ENCODE peak calls at places on chromosomes 5 and 9, in four cellular contexts. H is transverse colon, G is IMR-90, T is CD14-positive monocyte. N is an unnamed sample.
A peak's percentile ranks its signal among the peaks of the same experiment; 100 is the strongest.

GRCh38 chr9:134811079-134811672 is 69.4 kb upstream of the FCN2 start:
- DNase-seq in H (no peak), G (no peak), T (no peak), N (peak; percentile 30)

GRCh38 chr5:6484446-6484845 is 35.8 kb downstream of the UBE2QL1 start:
- DNase-seq in H (no peak), G (no peak), T (no peak), N (no peak)

GRCh38 chr9:85142461-85143401 is 473.2 kb downstream of the NTRK2 start:
- DNase-seq in H (peak; percentile 29), G (no peak), T (no peak), N (peak; percentile 68)

GRCh38 chr9:106075991-106076390 is 381.6 kb downstream of the TMEM38B start:
- DNase-seq in H (no peak), G (peak; percentile 4), T (no peak), N (no peak)

GRCh38 chr9:127838375-127839078 is 15.9 kb downstream of the ENG start:
- DNase-seq in H (peak; percentile 46), G (peak; percentile 93), T (peak; percentile 96), N (peak; percentile 46)

GRCh38 chr9:131875828-131876485 is 136.1 kb upstream of the RAPGEF1 start:
- DNase-seq in H (no peak), G (peak; percentile 57), T (no peak), N (no peak)

GRCh38 chr5:76326559-76327351 is 76.3 kb upstream of the IQGAP2 start:
- DNase-seq in H (no peak), G (no peak), T (no peak), N (no peak)

GRCh38 chr9:108156270-108156998 is 666.9 kb upstream of the KLF4 start:
- DNase-seq in H (peak; percentile 20), G (no peak), T (no peak), N (no peak)

GRCh38 chr5:145924849-145925248 is 11.5 kb upstream of the SH3RF2 start:
- DNase-seq in H (no peak), G (no peak), T (no peak), N (no peak)

GRCh38 chr9:128702949-128703615 is 779 bp downstream of the PKN3 start:
- DNase-seq in H (no peak), G (no peak), T (no peak), N (no peak)

GRCh38 chr9:21761309-21761901 is 41.0 kb upstream of the MTAP start:
- DNase-seq in H (no peak), G (no peak), T (no peak), N (no peak)

GRCh38 chr9:118652935-118653334 is 716.3 kb downstream of the BRINP1 start:
- DNase-seq in H (no peak), G (no peak), T (no peak), N (no peak)

GRCh38 chr9:87564111-87564510 is 66.4 kb downstream of the DAPK1 start:
- DNase-seq in H (no peak), G (no peak), T (no peak), N (peak; percentile 64)

GRCh38 chr5:54553659-54554207 is 36.2 kb downstream of the SNX18 start:
- DNase-seq in H (no peak), G (no peak), T (no peak), N (no peak)

GRCh38 chr9:124409410-124409809 is 5.8 kb downstream of the PSMB7 start:
- DNase-seq in H (no peak), G (no peak), T (no peak), N (no peak)

GRCh38 chr5:15492545-15492944 is 7.4 kb upstream of the FBXL7 start:
- DNase-seq in H (no peak), G (no peak), T (no peak), N (no peak)

GRCh38 chr9:106961623-106962022 is 98.7 kb downstream of the ZNF462 start:
- DNase-seq in H (no peak), G (peak; percentile 47), T (no peak), N (no peak)

GRCh38 chr5:15383469-15383868 is 116.5 kb upstream of the FBXL7 start:
- DNase-seq in H (no peak), G (peak; percentile 28), T (no peak), N (peak; percentile 10)

GRCh38 chr5:86869268-86869667 is 251.5 kb downstream of the COX7C start:
- DNase-seq in H (no peak), G (no peak), T (no peak), N (no peak)

GRCh38 chr5:41908374-41909079 is 4.4 kb downstream of the RIMOC1 start:
- DNase-seq in H (no peak), G (peak; percentile 80), T (no peak), N (no peak)

GRCh38 chr9:113886933-113887332 is 10.8 kb downstream of the ZNF618 start:
- DNase-seq in H (no peak), G (no peak), T (no peak), N (no peak)

GRCh38 chr5:118405650-118406061 is 582.7 kb downstream of the DTWD2 start:
- DNase-seq in H (no peak), G (no peak), T (no peak), N (no peak)

GRCh38 chr9:123656565-123656964 is 273.4 kb downstream of the DENND1A start:
- DNase-seq in H (no peak), G (peak; percentile 53), T (no peak), N (no peak)

GRCh38 chr9:132942541-132943182 is 1.8 kb downstream of the TSC1 start:
- DNase-seq in H (no peak), G (peak; percentile 69), T (no peak), N (no peak)